ENCODE peak calls at places on chromosome 11, in seven cellular contexts. A, M, R, W, K, U and T are unnamed samples.

GRCh38 chr11:66333896-66334604 is 2.2 kb downstream of the RIN1 start:
- DNase-seq in A (no peak), M (no peak), R (no peak), W (no peak), K (no peak), U (no peak), T (no peak)

GRCh38 chr11:115215694-115216615 is 288.3 kb downstream of the CADM1 start:
- DNase-seq in A (no peak), M (no peak), R (no peak), W (peak), K (no peak), U (no peak), T (peak)

GRCh38 chr11:9573775-9574555 is 495 bp downstream of the WEE1 start:
- DNase-seq in A (no peak), M (no peak), R (no peak), W (peak), K (no peak), U (peak), T (peak)

GRCh38 chr11:15589070-15589626 is 474.4 kb downstream of the INSC start:
- DNase-seq in A (no peak), M (no peak), R (no peak), W (no peak), K (no peak), U (no peak), T (no peak)

GRCh38 chr11:14908214-14908880 is 16.3 kb upstream of the CYP2R1 start:
- DNase-seq in A (peak), M (peak), R (peak), W (peak), K (no peak), U (no peak), T (no peak)

GRCh38 chr11:69643646-69644045 is 2.7 kb downstream of the CCND1 start:
- DNase-seq in A (no peak), M (no peak), R (no peak), W (peak), K (no peak), U (no peak), T (no peak)

GRCh38 chr11:102495161-102496042 is 35.1 kb downstream of the MMP7 start:
- DNase-seq in A (peak), M (peak), R (peak), W (peak), K (peak), U (no peak), T (peak)

GRCh38 chr11:132062541-132062940 is 692.1 kb downstream of the NTM start:
- DNase-seq in A (peak), M (no peak), R (no peak), W (no peak), K (no peak), U (no peak), T (no peak)

GRCh38 chr11:65404210-65404609 is 17.8 kb downstream of the FRMD8 start:
- DNase-seq in A (no peak), M (no peak), R (no peak), W (no peak), K (no peak), U (no peak), T (no peak)

GRCh38 chr11:57530596-57531507 is at the start of gene TIMM10:
- DNase-seq in A (peak), M (peak), R (peak), W (peak), K (peak), U (peak), T (peak)

GRCh38 chr11:128198206-128198605 is 389.2 kb downstream of the ETS1 start:
- DNase-seq in A (no peak), M (no peak), R (no peak), W (no peak), K (no peak), U (no peak), T (no peak)

GRCh38 chr11:19283998-19284397 is 43.3 kb upstream of the E2F8 start:
- DNase-seq in A (no peak), M (no peak), R (no peak), W (no peak), K (no peak), U (no peak), T (no peak)

GRCh38 chr11:1834791-1835670 is at the start of gene SYT8:
- DNase-seq in A (no peak), M (no peak), R (no peak), W (no peak), K (no peak), U (peak), T (peak)